ENCODE peak calls at places on chromosomes 5 and 9, in six cellular contexts. Y is mammary epithelial cell, Q is neural progenitor cell, I is PC-3, G is IMR-90, A is A549. P is an unnamed sample.

GRCh38 chr9:91477106-91477505 is 53.5 kb upstream of the NFIL3 start:
- DNase-seq in Y (no peak), Q (peak), I (no peak), G (no peak), A (no peak), P (no peak)

GRCh38 chr5:88452820-88453219 is 184.2 kb upstream of the TMEM161B start:
- DNase-seq in Y (no peak), Q (peak), I (peak), G (peak), A (no peak), P (peak)

GRCh38 chr9:14258840-14259239 is 55.1 kb downstream of the NFIB start:
- DNase-seq in Y (peak), Q (no peak), I (peak), G (peak), A (no peak), P (peak)

GRCh38 chr5:78569441-78569840 is 79.1 kb downstream of the LHFPL2 start:
- DNase-seq in Y (no peak), Q (peak), I (no peak), G (peak), A (no peak), P (peak)

GRCh38 chr5:7208911-7209310 is 187.0 kb upstream of the ADCY2 start:
- DNase-seq in Y (no peak), Q (no peak), I (no peak), G (no peak), A (no peak), P (no peak)

GRCh38 chr5:136203303-136203922 is 10.5 kb upstream of the SMIM32 start:
- DNase-seq in Y (no peak), Q (no peak), I (no peak), G (no peak), A (no peak), P (no peak)

GRCh38 chr9:78363221-78363620 is 66.3 kb downstream of the PSAT1 start:
- DNase-seq in Y (no peak), Q (no peak), I (peak), G (peak), A (no peak), P (peak)

GRCh38 chr5:80964491-80964890 is 4.3 kb downstream of the RASGRF2 start:
- DNase-seq in Y (no peak), Q (no peak), I (no peak), G (peak), A (no peak), P (no peak)

GRCh38 chr9:12680341-12680740 is 12.8 kb upstream of the TYRP1 start:
- DNase-seq in Y (no peak), Q (no peak), I (peak), G (peak), A (no peak), P (peak)

GRCh38 chr9:133119039-133119438 is 2.0 kb downstream of the RALGDS start:
- DNase-seq in Y (no peak), Q (no peak), I (no peak), G (no peak), A (no peak), P (no peak)

GRCh38 chr9:133116346-133117231 is 4.5 kb downstream of the RALGDS start:
- DNase-seq in Y (no peak), Q (no peak), I (no peak), G (no peak), A (no peak), P (no peak)

GRCh38 chr9:133118179-133118520 is 2.9 kb downstream of the RALGDS start:
- DNase-seq in Y (no peak), Q (no peak), I (no peak), G (no peak), A (no peak), P (no peak)

GRCh38 chr9:133118568-133118967 is 2.5 kb downstream of the RALGDS start:
- DNase-seq in Y (no peak), Q (no peak), I (no peak), G (no peak), A (no peak), P (no peak)

DNA sequence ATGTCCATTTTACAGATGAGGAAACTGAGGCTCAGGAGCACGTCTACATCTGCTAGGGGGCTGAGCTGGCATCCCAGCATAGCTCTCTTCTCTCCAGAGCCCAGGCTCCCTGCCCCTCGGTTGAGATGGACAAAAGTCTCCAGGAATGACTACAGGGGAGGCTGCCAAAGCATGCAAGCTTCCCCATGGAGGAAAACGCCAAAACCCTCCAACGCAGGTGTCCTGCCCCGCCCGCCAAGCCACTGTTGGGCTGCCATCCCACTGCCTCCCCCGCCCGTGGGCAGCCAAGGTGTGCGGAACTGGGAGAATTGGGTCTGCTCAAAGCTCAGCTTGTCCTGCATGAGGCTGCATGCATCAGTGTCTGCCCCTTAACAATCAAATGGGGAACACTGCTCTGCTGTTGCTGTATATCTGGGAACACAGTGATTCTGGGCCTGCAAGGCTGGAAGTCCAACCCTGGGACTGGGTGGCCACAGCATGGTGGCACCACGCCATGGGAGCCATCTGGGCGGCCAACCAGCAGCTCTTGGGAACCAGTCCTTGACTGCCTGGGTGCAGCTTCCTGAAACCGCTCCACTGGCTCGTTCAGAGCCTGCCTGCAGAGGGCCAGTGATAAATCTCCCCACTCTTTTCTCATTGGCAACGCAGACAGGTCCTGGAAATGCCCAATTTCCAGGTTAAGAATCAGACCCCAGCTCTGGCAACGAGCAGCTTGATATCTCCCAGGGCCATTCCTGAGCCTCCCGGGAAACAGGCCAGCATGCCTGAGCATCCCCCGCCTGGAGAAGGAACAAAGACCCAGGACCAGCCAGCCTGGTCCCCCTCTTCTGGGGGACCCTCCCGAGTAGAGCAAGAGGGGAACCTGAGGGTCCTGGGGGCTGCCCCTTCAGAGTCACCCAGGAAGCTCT is 3.5 kb downstream of the RALGDS start:
- DNase-seq in Y (no peak), Q (no peak), I (no peak), G (no peak), A (no peak), P (peak)
- H3K4me2 ChIP-seq in Y (no peak), Q (no peak), I (no peak), G (no peak), A (no peak), P (no peak)

DNA sequence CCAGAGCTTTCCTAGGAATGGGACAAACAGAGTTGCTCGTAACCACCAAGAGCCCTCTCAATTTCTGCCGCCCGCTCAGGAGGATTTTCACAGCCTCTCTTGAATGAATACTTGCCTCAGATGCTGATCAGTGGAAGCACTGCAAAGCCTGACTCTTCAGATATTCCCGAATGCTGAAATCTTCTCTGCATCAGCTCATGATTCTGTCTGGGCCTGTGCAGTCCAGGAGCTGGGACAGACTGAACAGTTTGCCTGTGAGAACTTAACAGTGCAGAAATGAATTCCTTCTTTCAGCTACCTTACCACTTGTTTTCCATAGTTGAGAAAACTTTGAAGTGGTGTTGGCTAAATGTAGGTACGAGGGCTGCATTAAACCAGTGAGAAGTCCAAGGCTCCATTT is 17.1 kb downstream of the ZNF462 start:
- DNase-seq in Y (peak), Q (no peak), I (no peak), G (no peak), A (no peak), P (no peak)
- H3K4me3 ChIP-seq in Y (no peak), Q (no peak), I (no peak), G (no peak), A (no peak), P (no peak)

GRCh38 chr9:120531683-120532300 is 48.2 kb downstream of the CDK5RAP2 start:
- DNase-seq in Y (peak), Q (peak), I (peak), G (peak), A (peak), P (no peak)
- H3K4me2 ChIP-seq in Y (peak), Q (no peak), I (peak), G (no peak), A (peak), P (no peak)

GRCh38 chr5:10440367-10440990 is 1.2 kb upstream of the ROPN1L start:
- DNase-seq in Y (no peak), Q (no peak), I (no peak), G (no peak), A (no peak), P (no peak)
- H3K4me3 ChIP-seq in Y (peak), Q (peak), I (peak), G (no peak), A (peak), P (no peak)

GRCh38 chr5:42944989-42945388 is 95.1 kb downstream of the ANXA2R start:
- DNase-seq in Y (peak), Q (no peak), I (peak), G (peak), A (peak), P (peak)
- H3K4me2 ChIP-seq in Y (no peak), Q (no peak), I (peak), G (no peak), A (peak), P (peak)

P was measured in astrocyte.